ENCODE peak calls at places on chromosomes 16 and 17, in four cellular contexts. One of them, this sample, is unnamed.

GRCh38 chr17:80912451-80912850 is 79.2 kb upstream of the CHMP6 start:
- DNase-seq in RWPE1: no peak
- DNase-seq in lung: no peak
- DNase-seq in Panc1: no peak
- DNase-seq in this sample: no peak

GRCh38 chr17:56771563-56771962 is 62.2 kb downstream of the C17orf67 start:
- DNase-seq in Panc1: no peak
- DNase-seq in lung: no peak
- DNase-seq in RWPE1: no peak
- DNase-seq in this sample: no peak

GRCh38 chr17:55273579-55274370 is 9.0 kb downstream of the HLF start:
- DNase-seq in lung: peak
- DNase-seq in Panc1: no peak
- DNase-seq in RWPE1: peak
- DNase-seq in this sample: no peak

GRCh38 chr17:9239821-9240658 is 218.7 kb downstream of the NTN1 start:
- DNase-seq in Panc1: no peak
- DNase-seq in RWPE1: peak
- DNase-seq in lung: peak
- DNase-seq in this sample: peak

GRCh38 chr16:1772362-1772907 is at the start of gene EME2:
- DNase-seq in Panc1: no peak
- DNase-seq in RWPE1: no peak
- DNase-seq in lung: no peak
- DNase-seq in this sample: no peak

GRCh38 chr16:63403792-63404191 is 1367.6 kb upstream of the CDH8 start:
- DNase-seq in lung: no peak
- DNase-seq in RWPE1: no peak
- DNase-seq in Panc1: no peak
- DNase-seq in this sample: no peak

GRCh38 chr16:49858200-49859129 is 2.6 kb upstream of the ZNF423 start:
- DNase-seq in RWPE1: peak
- DNase-seq in Panc1: no peak
- DNase-seq in lung: peak
- DNase-seq in this sample: no peak

GRCh38 chr16:68332411-68333121 is 21.7 kb downstream of the PRMT7 start:
- DNase-seq in RWPE1: no peak
- DNase-seq in Panc1: no peak
- DNase-seq in lung: peak
- DNase-seq in this sample: peak

GRCh38 chr17:39281806-39282205 is 56.1 kb upstream of the STAC2 start:
- DNase-seq in lung: no peak
- DNase-seq in RWPE1: no peak
- DNase-seq in Panc1: no peak
- DNase-seq in this sample: peak

GRCh38 chr17:41167561-41167960 is 460 bp downstream of the KRTAP4-3 start:
- DNase-seq in lung: no peak
- DNase-seq in Panc1: no peak
- DNase-seq in RWPE1: no peak
- DNase-seq in this sample: no peak

GRCh38 chr16:3113765-3114479 is 1.5 kb downstream of the ZNF205 start:
- DNase-seq in RWPE1: no peak
- DNase-seq in Panc1: no peak
- DNase-seq in lung: no peak
- DNase-seq in this sample: no peak

GRCh38 chr16:12236491-12237030 is 260.0 kb downstream of the SNX29 start:
- DNase-seq in Panc1: no peak
- DNase-seq in RWPE1: no peak
- DNase-seq in lung: no peak
- DNase-seq in this sample: no peak

GRCh38 chr16:26269663-26270062 is 577.9 kb downstream of the HS3ST4 start:
- DNase-seq in Panc1: no peak
- DNase-seq in RWPE1: no peak
- DNase-seq in lung: no peak
- DNase-seq in this sample: no peak

GRCh38 chr16:50709061-50709695 is 15.8 kb downstream of the NOD2 start:
- DNase-seq in RWPE1: no peak
- DNase-seq in lung: no peak
- DNase-seq in Panc1: no peak
- DNase-seq in this sample: no peak

GRCh38 chr16:87318158-87318644 is 1.0 kb upstream of the C16orf95 start:
- DNase-seq in lung: peak
- DNase-seq in RWPE1: no peak
- DNase-seq in Panc1: no peak
- DNase-seq in this sample: no peak

GRCh38 chr17:50825188-50825587 is 10.2 kb upstream of the WFIKKN2 start:
- DNase-seq in RWPE1: no peak
- DNase-seq in Panc1: no peak
- DNase-seq in lung: no peak
- DNase-seq in this sample: no peak

GRCh38 chr16:68800257-68800875 is 43.0 kb upstream of the TANGO6 start:
- DNase-seq in lung: peak
- DNase-seq in RWPE1: peak
- DNase-seq in Panc1: peak
- DNase-seq in this sample: peak

GRCh38 chr17:77375526-77375916 is 234.8 kb downstream of the SEC14L1 start:
- DNase-seq in lung: no peak
- DNase-seq in Panc1: no peak
- DNase-seq in RWPE1: no peak
- DNase-seq in this sample: no peak

GRCh38 chr17:10171057-10171456 is 27.3 kb downstream of the GAS7 start:
- DNase-seq in lung: no peak
- DNase-seq in Panc1: no peak
- DNase-seq in RWPE1: no peak
- DNase-seq in this sample: no peak

GRCh38 chr16:85306071-85306792 is 194.0 kb upstream of the CIBAR2 start:
- DNase-seq in RWPE1: peak
- DNase-seq in Panc1: no peak
- DNase-seq in lung: peak
- DNase-seq in this sample: peak

GRCh38 chr17:79026345-79027273 is 2.6 kb downstream of the C1QTNF1 start:
- DNase-seq in lung: no peak
- DNase-seq in RWPE1: peak
- DNase-seq in Panc1: no peak
- DNase-seq in this sample: no peak

GRCh38 chr16:58503863-58504688 is 4.1 kb downstream of the NDRG4 start:
- DNase-seq in Panc1: no peak
- DNase-seq in RWPE1: no peak
- DNase-seq in lung: no peak
- DNase-seq in this sample: no peak

GRCh38 chr16:49604602-49605001 is 231.0 kb downstream of the C16orf78 start:
- DNase-seq in Panc1: no peak
- DNase-seq in lung: no peak
- DNase-seq in RWPE1: no peak
- DNase-seq in this sample: no peak

GRCh38 chr16:49311823-49312222 is 30.2 kb upstream of the CBLN1 start:
- DNase-seq in lung: no peak
- DNase-seq in Panc1: no peak
- DNase-seq in RWPE1: no peak
- DNase-seq in this sample: no peak

GRCh38 chr17:57454729-57455062 is 198.4 kb downstream of the MSI2 start:
- DNase-seq in lung: no peak
- DNase-seq in Panc1: no peak
- DNase-seq in RWPE1: no peak
- DNase-seq in this sample: no peak

GRCh38 chr17:28926786-28927185 is 23.9 kb upstream of the DHRS13 start:
- DNase-seq in lung: no peak
- DNase-seq in Panc1: no peak
- DNase-seq in RWPE1: no peak
- DNase-seq in this sample: no peak
- TF ChIP-seq CTCF in lung: no peak
- TF ChIP-seq CTCF in Panc1: no peak
- TF ChIP-seq CTCF in RWPE1: no peak
- TF ChIP-seq CTCF in this sample: no peak

GRCh38 chr17:47311420-47311819 is 12.3 kb upstream of the EFCAB13 start:
- DNase-seq in lung: no peak
- DNase-seq in RWPE1: no peak
- DNase-seq in Panc1: no peak
- DNase-seq in this sample: no peak

GRCh38 chr17:47317119-47317518 is 6.6 kb upstream of the EFCAB13 start:
- DNase-seq in Panc1: no peak
- DNase-seq in RWPE1: no peak
- DNase-seq in lung: no peak
- DNase-seq in this sample: no peak

GRCh38 chr17:47316316-47316715 is 7.4 kb upstream of the EFCAB13 start:
- DNase-seq in Panc1: no peak
- DNase-seq in lung: no peak
- DNase-seq in RWPE1: no peak
- DNase-seq in this sample: no peak

GRCh38 chr17:47318197-47318918 is 5.4 kb upstream of the EFCAB13 start:
- DNase-seq in RWPE1: no peak
- DNase-seq in Panc1: no peak
- DNase-seq in lung: no peak
- DNase-seq in this sample: no peak

DNA sequence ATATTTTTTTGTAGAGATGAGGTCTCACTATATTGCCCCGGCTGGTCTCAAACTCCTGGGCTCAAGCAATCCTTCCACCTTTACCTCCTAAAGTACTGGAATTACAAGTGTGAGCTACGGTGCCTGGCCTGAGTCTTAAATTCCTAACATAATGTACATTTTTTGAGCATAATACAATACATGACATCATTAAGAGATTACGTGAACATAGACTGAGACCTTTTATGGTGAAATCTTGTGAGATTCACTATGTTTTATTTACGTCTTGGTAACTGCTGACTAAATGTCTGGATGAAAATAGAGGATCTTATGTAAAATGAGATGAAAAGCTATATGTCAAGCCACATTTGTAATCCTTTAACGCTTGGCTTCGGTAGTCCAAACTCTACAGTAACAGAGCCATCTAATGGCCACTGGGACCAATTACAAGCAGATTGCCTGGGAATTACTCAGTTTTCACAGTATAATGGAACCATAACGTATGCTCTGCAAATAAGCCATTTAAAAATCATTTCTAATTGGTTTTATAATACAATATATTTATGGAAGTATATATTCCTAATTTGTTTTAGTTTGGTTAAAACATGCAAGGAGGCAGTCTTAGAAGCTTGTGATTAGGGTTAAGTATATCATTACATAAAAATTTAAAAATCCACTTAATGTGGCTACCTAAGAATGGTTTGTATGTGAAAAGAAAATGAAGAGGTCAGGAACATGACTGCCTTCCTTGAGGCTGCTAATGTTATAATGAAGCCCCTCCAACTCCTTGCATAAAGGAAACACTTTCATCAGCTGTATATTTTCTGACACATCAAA is 8.1 kb upstream of the EFCAB13 start:
- DNase-seq in Panc1: peak
- DNase-seq in RWPE1: peak
- DNase-seq in lung: no peak
- DNase-seq in this sample: peak
- H3K27ac ChIP-seq in Panc1: peak
- H3K27ac ChIP-seq in RWPE1: no peak
- H3K27ac ChIP-seq in lung: no peak
- H3K27ac ChIP-seq in this sample: peak

GRCh38 chr17:19648475-19649406 is at the start of gene ALDH3A2:
- DNase-seq in lung: peak
- DNase-seq in Panc1: no peak
- DNase-seq in RWPE1: peak
- DNase-seq in this sample: peak
- TF ChIP-seq CTCF in lung: no peak
- TF ChIP-seq CTCF in Panc1: peak
- TF ChIP-seq CTCF in RWPE1: no peak
- TF ChIP-seq CTCF in this sample: peak

GRCh38 chr17:42275527-42276358 is 448 bp downstream of the STAT5B start:
- DNase-seq in Panc1: no peak
- DNase-seq in lung: no peak
- DNase-seq in RWPE1: no peak
- DNase-seq in this sample: peak
- H3K27ac ChIP-seq in Panc1: peak
- H3K27ac ChIP-seq in lung: peak
- H3K27ac ChIP-seq in RWPE1: peak
- H3K27ac ChIP-seq in this sample: peak

DNA sequence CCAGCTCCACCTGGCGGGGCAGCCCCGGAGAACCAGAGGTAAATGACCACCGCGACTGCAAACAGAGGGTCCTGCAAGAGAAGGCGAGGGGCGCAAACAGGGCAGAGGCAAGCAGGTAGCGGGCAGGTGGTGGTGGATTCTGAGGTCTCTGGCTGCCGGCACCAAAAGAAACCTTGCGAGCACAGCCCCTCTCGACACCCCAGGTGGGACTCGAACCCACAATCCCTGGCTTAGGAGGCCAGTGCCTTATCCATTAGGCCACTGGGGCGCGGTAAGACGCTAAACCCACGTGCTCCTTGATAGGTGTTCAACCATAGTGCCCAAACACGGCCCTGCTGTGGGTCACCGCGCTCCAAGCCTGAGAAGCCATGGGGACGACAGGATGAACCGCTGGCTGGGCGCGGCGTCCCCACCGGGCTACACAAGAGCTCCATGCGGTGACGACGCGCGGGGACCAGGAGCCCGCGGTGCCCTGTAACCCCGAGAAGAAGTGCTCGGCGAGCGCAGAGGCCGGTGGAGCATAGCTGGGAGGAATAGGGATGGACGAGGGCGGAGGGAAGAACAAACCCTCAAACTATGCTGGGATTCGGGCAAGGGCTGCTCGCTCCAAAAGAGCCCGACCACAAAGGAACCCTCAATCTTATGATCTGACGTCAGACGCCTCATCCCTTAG is 12.4 kb downstream of the ATP5PD start:
- DNase-seq in lung: peak
- DNase-seq in RWPE1: peak
- DNase-seq in Panc1: peak
- DNase-seq in this sample: peak
- TF ChIP-seq CTCF in lung: no peak
- TF ChIP-seq CTCF in RWPE1: no peak
- TF ChIP-seq CTCF in Panc1: no peak
- TF ChIP-seq CTCF in this sample: peak

GRCh38 chr16:56625943-56626654 is 518 bp downstream of the MT1E start:
- DNase-seq in lung: peak
- DNase-seq in RWPE1: no peak
- DNase-seq in Panc1: no peak
- DNase-seq in this sample: peak
- H3K27ac ChIP-seq in lung: peak
- H3K27ac ChIP-seq in RWPE1: peak
- H3K27ac ChIP-seq in Panc1: peak
- H3K27ac ChIP-seq in this sample: peak

GRCh38 chr17:67377727-67378443 is 804 bp downstream of the PITPNC1 start:
- DNase-seq in RWPE1: peak
- DNase-seq in Panc1: no peak
- DNase-seq in lung: peak
- DNase-seq in this sample: no peak
- TF ChIP-seq CTCF in RWPE1: no peak
- TF ChIP-seq CTCF in Panc1: no peak
- TF ChIP-seq CTCF in lung: no peak
- TF ChIP-seq CTCF in this sample: peak

GRCh38 chr17:49775546-49776260 is 11.8 kb upstream of the FAM117A start:
- DNase-seq in RWPE1: no peak
- DNase-seq in lung: no peak
- DNase-seq in Panc1: no peak
- DNase-seq in this sample: peak
- H3K27ac ChIP-seq in RWPE1: no peak
- H3K27ac ChIP-seq in lung: no peak
- H3K27ac ChIP-seq in Panc1: no peak
- H3K27ac ChIP-seq in this sample: no peak